ENCODE peak calls at places on chromosomes 1 and 21, in eight cellular contexts. One of them, this sample, is unnamed.

GRCh38 chr1:240522122-240522822 is 89.7 kb downstream of the GREM2 start:
- DNase-seq in astrocyte of the cerebellum: no peak
- DNase-seq in transverse colon: no peak
- DNase-seq in neural crest cell: no peak
- DNase-seq in heart left ventricle: no peak
- DNase-seq in fibroblast of lung: no peak
- DNase-seq in GM13977: no peak
- DNase-seq in endodermal cell: no peak
- DNase-seq in this sample: no peak

GRCh38 chr1:202952818-202953217 is 5.3 kb downstream of the ADIPOR1 start:
- DNase-seq in astrocyte of the cerebellum: peak
- DNase-seq in transverse colon: peak
- DNase-seq in neural crest cell: no peak
- DNase-seq in heart left ventricle: peak
- DNase-seq in fibroblast of lung: peak
- DNase-seq in GM13977: no peak
- DNase-seq in endodermal cell: no peak
- DNase-seq in this sample: no peak

GRCh38 chr1:21773585-21773984 is 9.4 kb downstream of the USP48 start:
- DNase-seq in astrocyte of the cerebellum: no peak
- DNase-seq in transverse colon: peak
- DNase-seq in neural crest cell: no peak
- DNase-seq in heart left ventricle: no peak
- DNase-seq in fibroblast of lung: no peak
- DNase-seq in GM13977: no peak
- DNase-seq in endodermal cell: no peak
- DNase-seq in this sample: no peak

GRCh38 chr1:56688522-56689026 is 43.5 kb downstream of the PRKAA2 start:
- DNase-seq in astrocyte of the cerebellum: peak
- DNase-seq in transverse colon: no peak
- DNase-seq in neural crest cell: no peak
- DNase-seq in heart left ventricle: no peak
- DNase-seq in fibroblast of lung: peak
- DNase-seq in GM13977: peak
- DNase-seq in endodermal cell: peak
- DNase-seq in this sample: no peak

GRCh38 chr1:235679644-235680043 is 30.1 kb upstream of the GNG4 start:
- DNase-seq in astrocyte of the cerebellum: no peak
- DNase-seq in transverse colon: no peak
- DNase-seq in neural crest cell: no peak
- DNase-seq in heart left ventricle: no peak
- DNase-seq in fibroblast of lung: no peak
- DNase-seq in GM13977: no peak
- DNase-seq in endodermal cell: no peak
- DNase-seq in this sample: no peak

GRCh38 chr1:14681182-14681581 is 82.7 kb downstream of the KAZN start:
- DNase-seq in astrocyte of the cerebellum: no peak
- DNase-seq in transverse colon: no peak
- DNase-seq in neural crest cell: no peak
- DNase-seq in heart left ventricle: no peak
- DNase-seq in fibroblast of lung: peak
- DNase-seq in GM13977: no peak
- DNase-seq in endodermal cell: no peak
- DNase-seq in this sample: no peak

GRCh38 chr1:230031131-230031530 is 35.9 kb upstream of the GALNT2 start:
- DNase-seq in astrocyte of the cerebellum: no peak
- DNase-seq in transverse colon: no peak
- DNase-seq in neural crest cell: no peak
- DNase-seq in heart left ventricle: no peak
- DNase-seq in fibroblast of lung: peak
- DNase-seq in GM13977: no peak
- DNase-seq in endodermal cell: no peak
- DNase-seq in this sample: no peak

GRCh38 chr1:211353562-211354212 is 27.1 kb downstream of the TRAF5 start:
- DNase-seq in astrocyte of the cerebellum: no peak
- DNase-seq in transverse colon: no peak
- DNase-seq in neural crest cell: no peak
- DNase-seq in heart left ventricle: no peak
- DNase-seq in fibroblast of lung: no peak
- DNase-seq in GM13977: no peak
- DNase-seq in endodermal cell: no peak
- DNase-seq in this sample: no peak

GRCh38 chr1:247326601-247327135 is 5.0 kb downstream of the ZNF496 start:
- DNase-seq in astrocyte of the cerebellum: no peak
- DNase-seq in transverse colon: no peak
- DNase-seq in neural crest cell: no peak
- DNase-seq in heart left ventricle: no peak
- DNase-seq in fibroblast of lung: no peak
- DNase-seq in GM13977: no peak
- DNase-seq in endodermal cell: no peak
- DNase-seq in this sample: no peak

GRCh38 chr1:214801191-214801590 is 198.2 kb downstream of the CENPF start:
- DNase-seq in astrocyte of the cerebellum: no peak
- DNase-seq in transverse colon: no peak
- DNase-seq in neural crest cell: no peak
- DNase-seq in heart left ventricle: no peak
- DNase-seq in fibroblast of lung: no peak
- DNase-seq in GM13977: no peak
- DNase-seq in endodermal cell: no peak
- DNase-seq in this sample: no peak

GRCh38 chr1:101959456-101959855 is 37.3 kb downstream of the OLFM3 start:
- DNase-seq in astrocyte of the cerebellum: no peak
- DNase-seq in transverse colon: no peak
- DNase-seq in neural crest cell: no peak
- DNase-seq in heart left ventricle: no peak
- DNase-seq in fibroblast of lung: no peak
- DNase-seq in GM13977: no peak
- DNase-seq in endodermal cell: no peak
- DNase-seq in this sample: no peak

DNA sequence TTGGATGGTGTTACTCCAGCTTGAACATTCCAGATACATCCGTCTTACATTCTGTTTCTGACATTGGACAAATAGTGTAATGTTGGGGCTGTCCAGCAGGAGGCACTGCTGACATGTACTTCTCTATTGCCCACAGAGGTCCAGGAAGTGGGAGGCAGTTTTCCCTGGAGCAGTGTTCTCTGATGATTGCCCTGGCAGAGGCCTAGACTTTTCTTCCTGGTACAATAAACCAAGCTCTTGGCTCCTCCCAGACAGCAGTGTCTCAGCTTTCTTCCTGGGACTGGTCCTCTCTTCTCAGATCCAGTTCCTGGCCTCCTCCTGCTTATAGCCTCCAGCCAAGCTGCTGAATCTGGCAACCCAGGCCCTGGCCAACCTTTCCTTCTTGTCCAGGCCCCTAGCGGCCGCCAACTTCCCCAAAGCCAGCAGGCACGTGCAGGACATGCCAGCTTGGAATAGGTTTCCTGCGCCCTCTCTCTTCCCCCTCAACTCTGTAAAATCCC is 14.9 kb upstream of the IFNLR1 start:
- DNase-seq in astrocyte of the cerebellum: peak
- DNase-seq in transverse colon: peak
- DNase-seq in neural crest cell: peak
- DNase-seq in heart left ventricle: peak
- DNase-seq in fibroblast of lung: peak
- DNase-seq in GM13977: peak
- DNase-seq in endodermal cell: peak
- DNase-seq in this sample: peak
- TF ChIP-seq CTCF in astrocyte of the cerebellum: peak
- TF ChIP-seq CTCF in transverse colon: peak
- TF ChIP-seq CTCF in neural crest cell: peak
- TF ChIP-seq CTCF in heart left ventricle: peak
- TF ChIP-seq CTCF in fibroblast of lung: peak
- TF ChIP-seq CTCF in GM13977: peak
- TF ChIP-seq CTCF in endodermal cell: peak
- TF ChIP-seq CTCF in this sample: peak

GRCh38 chr1:152777510-152778137 is 2.7 kb downstream of the LCE1F start:
- DNase-seq in astrocyte of the cerebellum: no peak
- DNase-seq in transverse colon: no peak
- DNase-seq in neural crest cell: no peak
- DNase-seq in heart left ventricle: no peak
- DNase-seq in fibroblast of lung: no peak
- DNase-seq in GM13977: peak
- DNase-seq in endodermal cell: peak
- DNase-seq in this sample: peak
- TF ChIP-seq CTCF in astrocyte of the cerebellum: no peak
- TF ChIP-seq CTCF in transverse colon: no peak
- TF ChIP-seq CTCF in neural crest cell: no peak
- TF ChIP-seq CTCF in heart left ventricle: no peak
- TF ChIP-seq CTCF in fibroblast of lung: peak
- TF ChIP-seq CTCF in GM13977: peak
- TF ChIP-seq CTCF in endodermal cell: no peak
- TF ChIP-seq CTCF in this sample: peak

GRCh38 chr1:108200627-108201106 is 524 bp upstream of the SLC25A24 start:
- DNase-seq in astrocyte of the cerebellum: no peak
- DNase-seq in transverse colon: peak
- DNase-seq in neural crest cell: no peak
- DNase-seq in heart left ventricle: no peak
- DNase-seq in fibroblast of lung: peak
- DNase-seq in GM13977: peak
- DNase-seq in endodermal cell: peak
- DNase-seq in this sample: peak
- TF ChIP-seq CTCF in astrocyte of the cerebellum: peak
- TF ChIP-seq CTCF in transverse colon: no peak
- TF ChIP-seq CTCF in neural crest cell: no peak
- TF ChIP-seq CTCF in heart left ventricle: no peak
- TF ChIP-seq CTCF in fibroblast of lung: peak
- TF ChIP-seq CTCF in GM13977: peak
- TF ChIP-seq CTCF in endodermal cell: peak
- TF ChIP-seq CTCF in this sample: no peak

DNA sequence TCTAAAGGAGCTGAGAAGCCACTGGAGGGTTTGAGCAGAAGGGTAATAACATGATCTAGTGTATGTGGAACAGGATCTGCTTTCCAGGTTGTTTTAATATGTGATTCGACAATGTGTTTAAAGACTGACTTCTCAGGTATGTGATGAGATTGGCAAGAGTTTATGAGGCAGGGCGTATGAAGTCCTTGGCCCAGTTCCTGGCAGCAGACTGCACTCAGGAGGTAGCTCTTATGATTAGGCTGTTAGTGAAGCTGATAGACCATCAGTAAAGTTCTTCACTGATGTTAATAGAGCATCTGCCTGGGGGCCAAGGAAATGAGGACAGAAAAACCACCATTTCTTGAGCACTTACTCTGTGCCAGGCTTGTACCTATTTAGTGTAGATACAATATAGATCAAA is 41.9 kb upstream of the SERBP1 start:
- DNase-seq in astrocyte of the cerebellum: no peak
- DNase-seq in transverse colon: no peak
- DNase-seq in neural crest cell: no peak
- DNase-seq in heart left ventricle: no peak
- DNase-seq in fibroblast of lung: no peak
- DNase-seq in GM13977: no peak
- DNase-seq in endodermal cell: no peak
- DNase-seq in this sample: no peak
- TF ChIP-seq CTCF in astrocyte of the cerebellum: no peak
- TF ChIP-seq CTCF in transverse colon: no peak
- TF ChIP-seq CTCF in neural crest cell: no peak
- TF ChIP-seq CTCF in heart left ventricle: no peak
- TF ChIP-seq CTCF in fibroblast of lung: no peak
- TF ChIP-seq CTCF in GM13977: no peak
- TF ChIP-seq CTCF in endodermal cell: no peak
- TF ChIP-seq CTCF in this sample: no peak

DNA sequence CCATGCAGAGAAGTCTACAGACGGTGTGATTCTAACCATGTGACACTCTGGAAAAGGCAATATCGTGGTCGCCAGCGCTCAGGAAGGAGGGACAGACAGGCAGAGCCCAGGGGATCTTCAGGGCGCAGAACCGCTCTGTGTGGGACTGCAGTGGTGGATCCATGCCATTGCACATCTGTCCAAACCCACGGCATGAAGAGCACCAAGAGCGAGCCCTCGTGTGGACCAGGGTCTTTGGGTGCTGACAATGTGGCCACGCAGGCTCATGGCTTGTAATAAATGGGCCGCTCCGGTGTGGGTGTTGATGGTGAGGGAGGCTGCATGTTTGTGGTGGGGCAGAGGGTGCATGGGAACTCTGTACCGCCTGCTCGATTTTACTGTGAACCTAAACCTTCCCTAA is 25.3 kb upstream of the POFUT2 start:
- DNase-seq in astrocyte of the cerebellum: no peak
- DNase-seq in transverse colon: no peak
- DNase-seq in neural crest cell: no peak
- DNase-seq in heart left ventricle: peak
- DNase-seq in fibroblast of lung: no peak
- DNase-seq in GM13977: no peak
- DNase-seq in endodermal cell: peak
- DNase-seq in this sample: no peak
- TF ChIP-seq CTCF in astrocyte of the cerebellum: no peak
- TF ChIP-seq CTCF in transverse colon: no peak
- TF ChIP-seq CTCF in neural crest cell: no peak
- TF ChIP-seq CTCF in heart left ventricle: no peak
- TF ChIP-seq CTCF in fibroblast of lung: no peak
- TF ChIP-seq CTCF in GM13977: no peak
- TF ChIP-seq CTCF in endodermal cell: no peak
- TF ChIP-seq CTCF in this sample: no peak

GRCh38 chr21:44617071-44617501 is 5.2 kb downstream of the KRTAP10-8 start:
- DNase-seq in astrocyte of the cerebellum: no peak
- DNase-seq in transverse colon: no peak
- DNase-seq in neural crest cell: no peak
- DNase-seq in heart left ventricle: no peak
- DNase-seq in fibroblast of lung: no peak
- DNase-seq in GM13977: no peak
- DNase-seq in endodermal cell: peak
- DNase-seq in this sample: no peak

GRCh38 chr21:44618909-44619308 is 7.0 kb downstream of the KRTAP10-8 start:
- DNase-seq in astrocyte of the cerebellum: no peak
- DNase-seq in transverse colon: no peak
- DNase-seq in neural crest cell: no peak
- DNase-seq in heart left ventricle: no peak
- DNase-seq in fibroblast of lung: no peak
- DNase-seq in GM13977: no peak
- DNase-seq in endodermal cell: no peak
- DNase-seq in this sample: no peak

GRCh38 chr21:44616591-44616926 is 4.7 kb downstream of the KRTAP10-8 start:
- DNase-seq in astrocyte of the cerebellum: no peak
- DNase-seq in transverse colon: no peak
- DNase-seq in neural crest cell: no peak
- DNase-seq in heart left ventricle: no peak
- DNase-seq in fibroblast of lung: no peak
- DNase-seq in GM13977: no peak
- DNase-seq in endodermal cell: no peak
- DNase-seq in this sample: no peak

GRCh38 chr21:44619886-44620285 is 7.0 kb upstream of the KRTAP10-9 start:
- DNase-seq in astrocyte of the cerebellum: no peak
- DNase-seq in transverse colon: no peak
- DNase-seq in neural crest cell: no peak
- DNase-seq in heart left ventricle: no peak
- DNase-seq in fibroblast of lung: no peak
- DNase-seq in GM13977: no peak
- DNase-seq in endodermal cell: no peak
- DNase-seq in this sample: no peak

DNA sequence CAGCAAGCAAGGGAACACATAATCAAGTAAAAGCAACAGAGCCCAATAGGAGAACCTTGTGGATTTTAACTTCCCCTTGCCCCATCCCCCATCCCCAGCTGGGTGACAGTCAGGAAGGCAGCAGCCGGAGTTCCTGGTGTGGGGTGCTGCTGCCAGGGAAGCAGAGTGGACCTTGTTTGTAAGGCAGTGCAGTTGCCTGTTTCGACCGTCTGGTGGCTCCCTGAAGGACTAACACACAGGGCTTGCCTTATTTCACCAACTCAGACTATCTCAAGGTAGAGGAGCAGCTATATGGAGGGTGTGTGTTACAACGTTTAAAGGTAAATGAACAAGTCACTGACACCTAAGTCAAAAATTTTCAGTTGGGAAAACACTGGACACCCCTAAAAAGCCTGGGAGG is 6.6 kb downstream of the KRTAP10-8 start:
- DNase-seq in astrocyte of the cerebellum: no peak
- DNase-seq in transverse colon: peak
- DNase-seq in neural crest cell: no peak
- DNase-seq in heart left ventricle: peak
- DNase-seq in fibroblast of lung: peak
- DNase-seq in GM13977: no peak
- DNase-seq in endodermal cell: peak
- DNase-seq in this sample: no peak
- TF ChIP-seq CTCF in astrocyte of the cerebellum: no peak
- TF ChIP-seq CTCF in transverse colon: no peak
- TF ChIP-seq CTCF in neural crest cell: peak
- TF ChIP-seq CTCF in heart left ventricle: peak
- TF ChIP-seq CTCF in fibroblast of lung: no peak
- TF ChIP-seq CTCF in GM13977: peak
- TF ChIP-seq CTCF in endodermal cell: peak
- TF ChIP-seq CTCF in this sample: no peak

This sample was measured in endothelial cell.